ENCODE peak calls at places on chromosomes 1 and 21, in six cellular contexts. T is pancreas, B is fibroblast of pulmonary artery, P is hepatocyte, R is endothelial cell, J is cardiac fibroblast. M is an unnamed sample.

GRCh38 chr1:234468580-234468979 is 10.4 kb downstream of the TARBP1 start:
- DNase-seq in P (no peak), B (no peak), J (no peak), R (no peak), T (peak; percentile 33), M (no peak)

GRCh38 chr1:226384040-226384439 is 23.9 kb downstream of the PARP1 start:
- DNase-seq in P (no peak), J (no peak), B (no peak), T (no peak), R (no peak), M (no peak)

GRCh38 chr1:28983509-28984310 is 69.3 kb downstream of the EPB41 start:
- DNase-seq in B (no peak), R (no peak), T (peak; percentile 61), P (peak; percentile 48), J (no peak), M (no peak)

GRCh38 chr1:55326496-55326895 is 111.3 kb upstream of the USP24 start:
- DNase-seq in R (no peak), P (no peak), J (no peak), T (no peak), B (no peak), M (no peak)

GRCh38 chr1:203302894-203303293 is 2.4 kb upstream of the BTG2 start:
- DNase-seq in R (no peak), T (no peak), B (no peak), P (no peak), J (no peak), M (no peak)

GRCh38 chr1:67532452-67533216 is 102.4 kb upstream of the SERBP1 start:
- DNase-seq in T (peak; percentile 50), J (peak; percentile 93), R (peak; percentile 49), B (peak; percentile 94), P (peak; percentile 86), M (peak; percentile 40)

GRCh38 chr1:61743432-61743705 is 1.1 kb downstream of the PATJ start:
- DNase-seq in J (no peak), B (no peak), P (no peak), T (no peak), R (no peak), M (no peak)

GRCh38 chr1:1073743-1074587 is at the start of gene RNF223:
- DNase-seq in T (peak; percentile 48), P (peak; percentile 78), R (no peak), B (no peak), J (no peak), M (peak; percentile 94)

GRCh38 chr1:94755675-94756074 is 64.5 kb upstream of the SLC44A3 start:
- DNase-seq in T (no peak), P (peak; percentile 78), J (peak; percentile 95), B (peak; percentile 94), R (no peak), M (no peak)

GRCh38 chr1:102318104-102318806 is 321.5 kb upstream of the OLFM3 start:
- DNase-seq in T (no peak), J (no peak), B (no peak), P (no peak), R (no peak), M (no peak)

GRCh38 chr1:160124709-160125478 is 9.3 kb downstream of the ATP1A2 start:
- DNase-seq in T (no peak), J (peak; percentile 57), R (no peak), P (peak; percentile 71), B (peak; percentile 53), M (peak; percentile 60)

GRCh38 chr1:83999316-83999819 is 436 bp upstream of the TTLL7 start:
- DNase-seq in B (peak; percentile 76), P (peak; percentile 80), T (no peak), J (peak; percentile 83), R (no peak), M (peak; percentile 79)

GRCh38 chr21:33480481-33481103 is 818 bp upstream of the TMEM50B start:
- DNase-seq in B (no peak), P (no peak), J (no peak), T (no peak), R (no peak), M (no peak)
- TF ChIP-seq CTCF in B (no peak), P (no peak), J (no peak), T (no peak), R (no peak), M (no peak)

DNA sequence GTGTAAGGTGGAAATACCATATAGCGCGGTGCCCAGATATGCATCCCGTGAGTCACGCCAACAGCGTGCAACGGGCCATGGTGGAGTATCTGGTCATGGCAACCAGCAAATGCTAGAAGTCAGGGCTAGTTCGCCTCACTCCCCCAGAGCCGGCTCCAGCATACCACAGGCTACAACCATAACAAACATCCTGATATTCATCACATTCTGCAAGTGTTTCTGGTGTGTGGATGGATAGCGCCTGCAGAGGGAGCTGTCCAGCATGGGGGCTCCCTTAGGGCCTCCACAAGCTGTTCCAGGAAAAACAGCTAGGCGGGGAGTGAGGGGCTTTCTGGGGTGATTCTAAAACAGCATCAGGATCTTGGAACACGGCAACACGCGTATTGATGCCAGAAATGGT is 6.8 kb downstream of the C1orf198 start:
- DNase-seq in T (no peak), B (no peak), J (no peak), R (no peak), P (no peak), M (no peak)
- TF ChIP-seq CTCF in T (no peak), B (peak; percentile 18), J (peak; percentile 19), R (no peak), P (no peak), M (no peak)

DNA sequence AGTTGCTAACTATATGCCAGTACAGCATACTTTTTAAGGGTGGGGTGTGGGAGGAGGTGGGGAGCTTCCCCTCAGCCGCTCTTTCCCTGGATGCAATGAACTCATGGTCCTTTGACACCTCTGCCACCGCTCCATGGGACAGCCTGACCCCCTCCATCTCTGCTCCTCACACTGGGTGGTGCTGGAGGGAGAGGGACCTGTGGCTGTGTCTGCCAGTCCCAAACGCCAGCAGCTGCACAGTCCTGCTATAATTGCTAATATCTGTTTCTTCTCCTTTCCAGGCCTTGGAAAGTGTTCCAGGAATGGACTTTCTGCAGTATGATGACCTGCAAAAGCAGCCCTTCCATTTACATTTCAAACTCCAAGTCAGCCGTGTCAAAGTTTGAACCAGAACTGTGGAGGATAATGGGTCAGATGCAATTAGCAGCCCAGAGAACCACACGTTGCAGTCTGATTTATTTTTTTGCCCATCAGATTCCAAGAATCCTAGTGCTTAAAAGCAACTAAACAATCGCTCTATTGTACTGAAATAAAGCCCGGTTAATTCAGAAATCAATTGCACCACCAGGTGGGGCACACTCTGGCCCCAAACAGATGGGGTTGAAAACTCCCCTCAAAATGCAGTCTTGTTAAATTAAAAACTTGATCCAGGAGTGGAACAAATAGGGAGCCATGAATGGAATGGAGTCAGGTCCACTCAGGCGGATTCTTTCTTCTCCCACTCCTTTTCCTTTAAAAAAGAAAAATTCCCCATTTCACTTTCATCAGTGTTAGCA is 160.6 kb upstream of the LMO4 start:
- DNase-seq in T (no peak), J (no peak), B (no peak), R (no peak), P (no peak), M (no peak)
- TF ChIP-seq CTCF in T (no peak), J (no peak), B (peak; percentile 9), R (no peak), P (no peak), M (peak; percentile 24)

DNA sequence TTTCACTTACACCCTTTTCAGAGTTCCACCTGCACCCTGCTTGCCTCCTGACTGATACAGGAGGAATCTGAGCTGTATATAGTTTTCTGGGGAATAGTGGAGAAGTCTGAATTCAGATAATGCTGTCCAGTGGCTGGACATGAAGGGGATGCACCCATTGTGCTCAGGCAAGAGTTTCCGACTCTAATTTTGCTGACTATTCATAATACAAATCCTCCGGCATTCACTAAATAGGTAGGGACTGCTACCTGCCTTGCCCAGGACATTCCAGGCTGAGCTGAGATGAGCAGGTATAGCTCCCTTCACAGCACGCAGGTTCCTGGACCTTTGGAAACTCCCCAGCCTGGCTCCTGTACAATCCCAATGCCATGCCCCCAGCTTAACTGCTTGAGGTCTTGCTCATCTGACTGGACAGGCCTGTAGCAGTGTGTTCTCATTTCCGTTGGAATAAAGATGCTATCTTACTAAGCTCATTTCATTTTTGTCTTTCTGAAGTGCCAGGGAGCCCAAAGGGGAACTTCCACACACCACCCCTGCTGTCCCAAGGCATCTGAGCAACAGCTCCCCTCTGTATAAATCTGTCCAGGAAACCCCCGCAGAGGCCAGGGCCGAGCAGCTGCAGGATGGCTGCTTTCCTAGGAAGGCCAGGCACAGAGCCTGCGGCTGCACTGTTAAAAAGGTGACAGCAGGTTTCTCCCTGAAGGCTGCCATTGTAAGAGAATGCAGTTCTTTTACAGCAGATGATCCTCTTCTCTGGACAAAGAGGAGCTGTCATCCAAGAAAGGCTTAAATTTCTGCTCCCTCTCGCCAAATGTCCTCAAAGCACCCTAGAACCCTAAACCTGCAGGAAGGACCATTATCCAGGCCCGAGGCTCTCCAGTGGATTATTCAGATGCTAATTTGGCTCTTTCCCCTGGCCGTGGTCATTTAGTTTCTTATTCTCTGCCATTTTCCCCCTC is 21.7 kb upstream of the VASH2 start:
- DNase-seq in J (no peak), T (no peak), B (peak; percentile 16), R (no peak), P (peak; percentile 1), M (no peak)
- TF ChIP-seq CTCF in J (no peak), T (no peak), B (no peak), R (no peak), P (no peak), M (no peak)

GRCh38 chr1:20058531-20058930 is 11.5 kb upstream of the PLA2G5 start:
- DNase-seq in T (no peak), B (peak; percentile 73), P (no peak), J (peak; percentile 78), R (no peak), M (peak; percentile 29)
- TF ChIP-seq CTCF in T (no peak), B (no peak), P (no peak), J (no peak), R (no peak), M (no peak)

GRCh38 chr1:69073176-69073575 is 494.5 kb upstream of the LRRC7 start:
- DNase-seq in J (no peak), T (no peak), P (no peak), B (no peak), R (no peak), M (no peak)
- TF ChIP-seq CTCF in J (no peak), T (no peak), P (no peak), B (no peak), R (no peak), M (no peak)

DNA sequence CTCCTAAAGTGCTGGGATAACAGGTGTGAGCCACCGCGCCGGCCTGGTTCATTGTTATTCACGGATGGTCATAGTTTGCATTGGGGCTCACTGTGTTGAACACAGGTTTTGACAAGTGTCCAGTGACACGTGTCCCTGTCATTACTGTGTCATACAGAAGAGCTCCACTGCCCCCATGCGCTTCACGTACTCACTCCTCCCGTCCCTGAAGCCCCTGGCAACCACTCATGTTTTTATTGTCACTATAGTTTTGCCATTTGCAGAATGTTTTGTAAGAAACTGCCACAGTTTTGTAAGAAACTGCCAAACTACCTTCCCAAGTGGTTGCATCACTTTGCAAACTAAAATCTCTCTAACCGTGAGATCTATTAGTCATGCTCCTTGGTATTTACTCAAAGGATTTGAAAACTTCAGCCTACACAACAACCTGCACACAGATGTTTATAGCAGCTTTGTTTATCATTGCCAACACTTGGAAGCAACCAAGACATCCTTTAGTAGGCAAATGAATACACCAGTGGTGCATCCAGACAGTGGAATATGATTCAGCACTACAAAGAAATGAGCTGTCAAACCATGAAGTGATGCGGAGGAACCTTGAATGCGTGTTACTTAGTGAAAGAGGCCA is 163.2 kb upstream of the COL6A1 start:
- DNase-seq in P (peak; percentile 11), B (peak; percentile 81), J (peak; percentile 72), R (no peak), T (no peak), M (no peak)
- TF ChIP-seq CTCF in P (no peak), B (no peak), J (no peak), R (no peak), T (no peak), M (no peak)

M was measured in Calu3.